ENCODE peak calls at places on chromosomes 2 and 18, in six cellular contexts. T is cardiac muscle cell, C is stomach, U is testis, M is SJSA1, F is esophagus squamous epithelium. D is an unnamed sample.

GRCh38 chr2:232024457-232024856 is 62.9 kb downstream of the DIS3L2 start:
- DNase-seq in U (no peak), F (no peak), C (no peak), M (no peak), T (no peak), D (no peak)

GRCh38 chr2:132936261-132936660 is 266.3 kb upstream of the LYPD1 start:
- DNase-seq in U (no peak), C (no peak), F (no peak), T (no peak), M (peak; percentile 4), D (no peak)

GRCh38 chr2:2244508-2244907 is 86.6 kb downstream of the MYT1L start:
- DNase-seq in C (no peak), T (no peak), F (no peak), U (no peak), M (no peak), D (no peak)

GRCh38 chr18:73975266-73975665 is 172.4 kb downstream of the FBXO15 start:
- DNase-seq in T (no peak), C (no peak), U (no peak), M (no peak), F (no peak), D (no peak)

GRCh38 chr2:196233033-196233807 is 61.8 kb upstream of the STK17B start:
- DNase-seq in C (peak; percentile 50), M (peak; percentile 88), U (no peak), F (no peak), T (no peak), D (no peak)

GRCh38 chr18:38966846-38967245 is 1401.2 kb upstream of the CELF4 start:
- DNase-seq in U (no peak), F (no peak), C (no peak), M (no peak), T (no peak), D (no peak)

GRCh38 chr2:25672500-25673169 is 742 bp downstream of the DTNB start:
- DNase-seq in F (no peak), U (peak; percentile 52), M (peak; percentile 16), T (no peak), C (peak; percentile 71), D (peak; percentile 76)

GRCh38 chr2:206851511-206851910 is 86.1 kb downstream of the FASTKD2 start:
- DNase-seq in F (no peak), M (no peak), C (no peak), U (no peak), T (no peak), D (no peak)

GRCh38 chr2:42722328-42723190 is 41.4 kb downstream of the OXER1 start:
- DNase-seq in T (peak; percentile 66), F (peak; percentile 12), U (peak; percentile 77), C (peak; percentile 65), M (no peak), D (peak; percentile 80)

GRCh38 chr2:85134255-85135065 is 1.3 kb downstream of the TCF7L1 start:
- DNase-seq in M (no peak), F (no peak), U (peak; percentile 56), C (no peak), T (peak; percentile 76), D (peak; percentile 49)

GRCh38 chr2:20125164-20125563 is 73.7 kb upstream of the LAPTM4A start:
- DNase-seq in C (no peak), T (no peak), M (no peak), F (no peak), U (no peak), D (no peak)

GRCh38 chr2:42227491-42227890 is 58.3 kb downstream of the EML4 start:
- DNase-seq in C (no peak), M (no peak), T (no peak), U (no peak), F (no peak), D (no peak)

GRCh38 chr2:241983571-241984270 is 114.2 kb downstream of the RTP5 start:
- DNase-seq in T (no peak), U (peak; percentile 8), C (peak; percentile 23), M (no peak), F (no peak), D (no peak)

GRCh38 chr2:134795765-134796164 is 42.7 kb upstream of the ACMSD start:
- DNase-seq in M (no peak), C (no peak), T (no peak), F (no peak), U (no peak), D (no peak)

GRCh38 chr2:223058952-223059716 is 7.1 kb downstream of the KCNE4 start:
- DNase-seq in U (no peak), M (no peak), C (peak; percentile 71), F (no peak), T (no peak), D (no peak)

GRCh38 chr2:58206785-58207184 is 34.3 kb downstream of the FANCL start:
- DNase-seq in U (no peak), F (no peak), M (no peak), T (no peak), C (no peak), D (no peak)

GRCh38 chr2:88638743-88639142 is 11.5 kb upstream of the EIF2AK3 start:
- DNase-seq in M (no peak), F (no peak), C (no peak), U (no peak), T (no peak), D (no peak)

GRCh38 chr2:88639865-88640264 is 12.6 kb upstream of the EIF2AK3 start:
- DNase-seq in T (no peak), F (no peak), U (no peak), C (no peak), M (no peak), D (no peak)

GRCh38 chr2:88641330-88641729 is 14.1 kb upstream of the EIF2AK3 start:
- DNase-seq in C (no peak), F (no peak), U (no peak), M (no peak), T (no peak), D (no peak)

GRCh38 chr2:88638123-88638650 is 10.9 kb upstream of the EIF2AK3 start:
- DNase-seq in F (no peak), U (no peak), C (no peak), T (no peak), M (no peak), D (no peak)

DNA sequence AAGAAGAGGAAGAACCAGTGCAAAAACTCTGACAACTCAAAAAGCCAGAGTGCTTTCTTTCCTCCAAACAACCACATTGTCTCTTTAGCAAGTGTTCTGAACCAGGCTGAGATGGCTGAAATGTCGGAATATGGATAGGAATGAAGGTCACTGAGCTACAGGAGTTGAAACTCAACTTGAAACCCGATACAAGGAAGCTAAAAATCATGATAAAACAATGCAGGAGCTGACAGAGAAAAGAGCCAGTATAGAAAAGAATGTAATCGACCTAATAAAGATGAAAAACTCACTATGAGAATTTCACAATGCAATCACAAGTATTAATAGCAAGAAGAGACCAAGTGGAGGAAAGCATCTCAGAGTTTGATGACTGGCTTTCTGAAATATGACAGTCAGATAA is 15.0 kb upstream of the EIF2AK3 start:
- DNase-seq in C (no peak), F (no peak), U (no peak), T (no peak), M (no peak), D (no peak)
- H3K9me3 ChIP-seq in C (no peaks in the 10 kb centered on the region), F (no peaks in the 10 kb centered on the region), U (no peaks in the 10 kb centered on the region), T (no peaks in the 10 kb centered on the region), M (no peaks in the 10 kb centered on the region), D (no peaks in the 10 kb centered on the region)

GRCh38 chr2:74836675-74837401 is 2.9 kb downstream of the HK2 start:
- DNase-seq in U (peak; percentile 45), M (no peak), C (no peak), T (no peak), F (no peak), D (no peak)

GRCh38 chr2:74831693-74832530 is 2.0 kb upstream of the HK2 start:
- DNase-seq in T (no peak), C (no peak), M (no peak), F (no peak), U (no peak), D (no peak)

GRCh38 chr2:74835831-74836674 is 2.1 kb downstream of the HK2 start:
- DNase-seq in T (peak; percentile 72), C (no peak), F (no peak), U (peak; percentile 32), M (peak; percentile 36), D (no peak)

GRCh38 chr2:74833418-74834233 is at the start of gene HK2:
- DNase-seq in U (peak; percentile 96), M (peak; percentile 85), F (no peak), C (peak; percentile 86), T (peak; percentile 97), D (peak; percentile 94)

GRCh38 chr2:74834806-74835755 is 1.2 kb downstream of the HK2 start:
- DNase-seq in M (peak; percentile 61), U (peak; percentile 73), C (peak; percentile 60), F (no peak), T (peak; percentile 82), D (peak; percentile 79)
- H3K27ac ChIP-seq in M (no peak overlapping the region), U (peak overlapping the region; percentile 87), C (peak overlapping the region; percentile 83), F (peak overlapping the region; percentile 88), T (peak overlapping the region; percentile 70), D (no peak overlapping the region)

GRCh38 chr2:54423213-54423612 is 32.9 kb upstream of the SPTBN1 start:
- DNase-seq in T (no peak), C (no peak), F (no peak), U (peak; percentile 46), M (no peak), D (no peak)
- H3K4me1 ChIP-seq in T (no peaks in the 10 kb centered on the region), C (no peaks in the 10 kb centered on the region), F (no peaks in the 10 kb centered on the region), U (peaks cover 14% of the 10 kb centered on the region), M (no peaks in the 10 kb centered on the region), D (peaks cover 3% of the 10 kb centered on the region)

GRCh38 chr2:82498777-82499443 is 1960.2 kb downstream of the SUCLG1 start:
- DNase-seq in M (no peak), F (no peak), U (no peak), T (no peak), C (no peak), D (no peak)
- H3K9me3 ChIP-seq in M (no peaks in the 10 kb centered on the region), F (peaks cover 18% of the 10 kb centered on the region), U (no peaks in the 10 kb centered on the region), T (no peaks in the 10 kb centered on the region), C (peaks cover 24% of the 10 kb centered on the region), D (no peaks in the 10 kb centered on the region)